ENCODE peak calls at places on chromosomes 12 and 14, in eight cellular contexts. M is choroid plexus epithelial cell, Y is HL-60, E is WERI-Rb-1, A is HepG2, W is endothelial cell of umbilical vein, B is fibroblast of lung, K is adrenal gland. L is an unnamed sample.

GRCh38 chr12:109722753-109723109 is 9.1 kb downstream of the FAM222A start:
- DNase-seq in A (no peak), W (no peak), Y (no peak), B (no peak), M (no peak), K (no peak), E (no peak), L (no peak)

GRCh38 chr12:32309811-32310755 is 89.3 kb upstream of the FGD4 start:
- DNase-seq in M (peak), K (no peak), Y (no peak), E (peak), W (peak), B (peak), A (no peak), L (no peak)

GRCh38 chr14:27730204-27730603 is 1036.4 kb upstream of the FOXG1 start:
- DNase-seq in A (no peak), K (no peak), B (no peak), M (no peak), E (no peak), W (no peak), Y (no peak), L (no peak)

GRCh38 chr12:111756196-111756595 is 10.5 kb upstream of the ALDH2 start:
- DNase-seq in M (no peak), B (no peak), A (no peak), W (no peak), Y (no peak), E (no peak), K (no peak), L (no peak)

GRCh38 chr12:96205909-96206308 is 11.7 kb downstream of the ELK3 start:
- DNase-seq in Y (no peak), A (no peak), M (no peak), W (no peak), K (no peak), E (no peak), B (no peak), L (no peak)

GRCh38 chr14:24659916-24660570 is 26.1 kb upstream of the GZMB start:
- DNase-seq in K (no peak), B (no peak), Y (peak), A (no peak), W (no peak), M (no peak), E (no peak), L (peak)

GRCh38 chr12:24754690-24755638 is 193.9 kb downstream of the BCAT1 start:
- DNase-seq in B (peak), M (peak), Y (no peak), K (no peak), A (peak), E (no peak), W (no peak), L (peak)

GRCh38 chr12:102372112-102372511 is 108.3 kb downstream of the IGF1 start:
- DNase-seq in A (no peak), M (no peak), W (no peak), Y (no peak), E (no peak), B (peak), K (no peak), L (no peak)

DNA sequence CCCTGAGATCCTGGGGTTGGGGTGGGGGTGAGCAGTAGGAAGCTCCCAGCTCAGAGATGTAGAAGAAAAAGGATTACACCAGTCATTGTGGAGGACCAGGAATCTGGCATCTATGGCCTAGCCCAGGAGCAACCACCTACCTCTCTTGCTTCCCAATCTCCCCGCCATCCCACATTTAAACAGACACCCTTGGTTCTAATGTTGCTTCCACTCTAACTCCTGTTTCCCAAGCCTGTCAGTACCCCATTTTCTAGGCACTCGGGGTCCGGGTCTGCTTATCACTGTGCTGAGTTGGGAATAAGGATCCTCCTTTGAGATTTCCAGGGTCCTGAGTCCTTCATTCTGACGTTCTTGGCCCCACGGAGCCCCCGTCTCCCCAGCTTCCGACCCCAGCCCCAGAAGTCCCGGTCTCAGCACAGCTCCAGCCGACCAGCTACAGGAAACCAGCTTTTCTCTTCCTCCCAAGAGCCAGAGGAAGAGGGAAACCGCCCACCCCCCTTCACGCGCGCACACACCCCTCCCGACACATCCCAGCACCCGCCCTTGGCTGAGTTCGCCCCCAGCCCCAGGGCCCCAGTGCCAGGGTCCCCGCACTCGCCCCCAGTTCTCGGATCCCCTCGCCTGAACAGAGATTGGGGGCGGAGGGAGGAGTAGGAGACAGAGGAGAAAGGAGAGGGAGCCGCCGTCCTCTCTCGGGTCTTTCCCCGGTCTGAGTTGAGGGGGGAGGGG is 1.2 kb downstream of the ITGA5 start:
- DNase-seq in A (no peak), M (no peak), E (peak), K (no peak), B (no peak), Y (no peak), W (peak), L (no peak)
- H3K4me3 ChIP-seq in A (no peak), M (peak), E (peak), K (peak), B (peak), Y (peak), W (peak), L (peak)

GRCh38 chr12:80777587-80777986 is 60.9 kb downstream of the MYF5 start:
- DNase-seq in K (no peak), W (peak), M (peak), Y (no peak), E (no peak), A (peak), B (no peak), L (no peak)

GRCh38 chr12:80780746-80781145 is 64.0 kb downstream of the MYF5 start:
- DNase-seq in A (peak), M (no peak), K (no peak), B (no peak), W (no peak), Y (no peak), E (no peak), L (no peak)

GRCh38 chr12:80781313-80781712 is 64.6 kb downstream of the MYF5 start:
- DNase-seq in Y (no peak), W (no peak), E (no peak), M (no peak), A (no peak), K (no peak), B (no peak), L (no peak)

GRCh38 chr12:80776706-80777105 is 60.0 kb downstream of the MYF5 start:
- DNase-seq in M (no peak), W (no peak), Y (no peak), K (no peak), E (no peak), A (no peak), B (no peak), L (no peak)

DNA sequence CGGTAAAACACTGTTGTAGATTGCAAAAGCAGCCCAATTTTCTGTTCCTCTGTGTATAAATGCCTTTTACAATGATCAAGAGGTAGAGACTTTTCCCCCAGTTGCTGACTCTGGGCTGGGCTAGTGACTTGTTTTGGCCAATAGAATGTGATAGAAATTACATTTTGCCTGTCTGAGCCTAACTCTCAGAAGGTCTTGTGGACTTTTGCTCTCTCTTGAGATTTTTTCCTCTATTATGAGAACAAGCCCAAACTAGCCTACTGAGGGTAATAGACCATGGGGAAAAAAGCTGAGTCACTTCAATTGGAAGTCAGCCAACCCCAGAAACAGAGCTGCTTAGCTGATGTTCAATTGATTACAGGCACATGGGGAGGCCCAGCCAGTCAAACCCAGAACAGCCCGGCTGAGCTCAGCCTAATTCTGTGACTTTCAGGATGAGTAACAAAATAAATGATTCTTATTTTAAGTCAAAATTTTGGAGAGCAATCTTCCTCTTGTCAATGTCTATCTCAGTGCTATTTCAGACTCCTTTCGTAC is 61.4 kb downstream of the MYF5 start:
- DNase-seq in W (peak), B (peak), E (no peak), K (peak), Y (peak), M (peak), A (peak), L (peak)
- H3K4me3 ChIP-seq in W (no peak), B (no peak), E (no peak), K (no peak), Y (no peak), M (no peak), A (no peak), L (no peak)

DNA sequence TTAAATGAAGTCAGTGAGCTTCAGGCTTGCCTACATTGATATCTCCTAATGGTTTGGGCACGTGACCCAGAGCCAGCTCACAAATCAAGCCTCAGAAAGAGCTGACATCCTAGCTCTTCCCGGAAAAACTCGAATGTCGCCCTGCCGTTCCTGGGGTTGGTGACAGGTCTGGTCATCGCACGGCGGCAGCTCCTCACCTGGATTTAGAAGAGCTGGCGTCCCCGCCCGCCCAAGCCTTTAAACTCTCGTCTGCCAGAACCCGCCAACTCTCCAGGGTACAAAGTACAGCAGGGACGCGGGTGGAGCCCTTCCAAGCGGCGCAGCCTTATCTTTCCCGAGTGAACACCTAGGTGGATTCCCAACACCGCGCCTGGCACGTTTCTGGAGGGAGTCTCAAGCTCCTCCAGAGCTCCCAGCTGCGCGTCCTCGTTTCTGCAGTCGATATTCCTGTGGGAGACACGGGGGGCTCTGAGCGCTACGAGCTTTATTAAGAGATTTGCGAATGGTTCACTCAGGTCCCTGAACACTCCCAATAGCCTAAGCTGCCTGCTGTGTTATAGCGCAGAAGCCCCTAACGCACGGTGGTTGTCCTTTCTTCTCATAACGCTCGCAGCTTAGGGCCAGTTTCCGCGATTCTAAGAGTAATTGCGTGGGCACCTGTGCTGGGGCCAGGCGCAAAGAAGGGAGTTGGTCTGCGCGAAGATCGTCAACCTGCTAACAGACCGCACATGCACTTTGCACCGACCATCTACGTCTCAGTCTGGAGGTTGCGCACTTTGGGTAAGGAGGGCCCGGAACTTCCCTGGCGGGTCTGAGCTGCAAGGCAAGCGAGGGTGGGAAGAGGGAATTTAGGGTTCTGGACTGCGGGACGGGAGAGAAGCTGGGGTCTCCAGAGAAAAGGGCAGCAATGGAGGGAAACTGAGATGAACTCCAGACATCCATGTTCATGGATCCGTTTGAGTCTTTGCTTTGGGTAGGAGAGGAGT is at the start of gene SSTR1:
- DNase-seq in K (no peak), A (peak), B (peak), M (no peak), E (peak), W (peak), Y (no peak), L (no peak)
- H3K4me3 ChIP-seq in K (peak), A (peak), B (peak), M (no peak), E (peak), W (peak), Y (no peak), L (no peak)

DNA sequence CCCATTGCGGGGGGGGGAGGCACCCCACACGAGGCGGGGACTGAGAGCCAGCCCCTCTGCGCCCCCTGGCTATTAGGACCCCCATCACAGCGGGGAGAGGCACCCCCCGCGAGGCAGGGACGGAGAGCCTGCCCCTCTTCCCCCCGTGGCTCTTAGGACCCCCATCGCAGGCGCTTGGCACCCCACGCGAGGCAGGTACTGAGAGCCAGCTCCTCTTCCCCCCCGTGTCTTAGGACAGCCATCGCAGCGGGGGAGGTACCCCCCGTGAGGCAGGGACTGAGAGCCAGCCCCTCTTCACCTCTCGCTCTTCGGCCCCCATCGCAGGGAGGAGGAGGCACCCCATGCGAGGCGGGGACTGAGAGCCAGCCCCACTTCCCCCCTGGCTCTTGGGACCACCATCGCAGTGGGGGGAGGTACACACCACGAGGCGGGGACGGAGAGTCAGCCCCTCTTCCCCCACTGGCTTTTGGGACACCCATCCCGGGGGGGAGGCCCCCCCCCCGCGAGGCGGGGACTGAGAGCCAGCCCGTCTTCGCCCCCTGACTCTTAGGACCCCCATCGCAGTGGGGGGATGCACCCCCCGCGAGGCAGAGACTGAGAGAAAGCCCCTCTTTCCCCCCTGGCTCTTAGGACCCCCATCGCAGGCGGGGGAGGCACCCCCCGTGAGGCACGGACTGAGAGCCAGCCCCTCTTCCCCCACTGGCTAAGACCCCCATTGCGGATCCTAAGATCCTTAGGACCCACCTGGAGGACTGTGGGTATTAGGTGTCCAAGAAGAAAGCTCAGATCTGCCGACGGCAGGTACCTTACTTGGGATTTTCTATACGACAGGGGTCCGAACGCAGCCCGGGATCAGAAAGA is 198.6 kb upstream of the PZP start:
- DNase-seq in W (no peak), K (no peak), B (no peak), A (no peak), Y (no peak), E (no peak), M (no peak), L (no peak)
- H3K4me3 ChIP-seq in W (no peak), K (no peak), B (no peak), A (no peak), Y (no peak), E (no peak), M (no peak), L (no peak)

GRCh38 chr14:67962215-67962644 is 142.7 kb downstream of the RAD51B start:
- DNase-seq in Y (peak), A (no peak), W (no peak), E (no peak), M (peak), K (no peak), B (no peak), L (no peak)

GRCh38 chr14:67964391-67964812 is 144.8 kb downstream of the RAD51B start:
- DNase-seq in B (peak), W (no peak), Y (no peak), A (no peak), K (no peak), M (peak), E (no peak), L (no peak)

GRCh38 chr14:67965684-67966083 is 146.1 kb downstream of the RAD51B start:
- DNase-seq in Y (no peak), B (no peak), E (peak), M (no peak), A (no peak), W (no peak), K (no peak), L (no peak)

GRCh38 chr14:67963545-67963944 is 144.0 kb downstream of the RAD51B start:
- DNase-seq in W (no peak), A (no peak), M (no peak), Y (no peak), B (no peak), E (no peak), K (no peak), L (no peak)

GRCh38 chr14:67963960-67964359 is 144.4 kb downstream of the RAD51B start:
- DNase-seq in K (no peak), Y (no peak), M (no peak), B (no peak), A (no peak), E (no peak), W (no peak), L (no peak)
- H3K4me3 ChIP-seq in K (peak), Y (no peak), M (no peak), B (peak), A (no peak), E (no peak), W (no peak), L (no peak)

GRCh38 chr12:6118891-6119568 is 5.4 kb downstream of the VWF start:
- DNase-seq in A (no peak), M (peak), K (no peak), W (peak), B (no peak), E (no peak), Y (no peak), L (no peak)

GRCh38 chr12:6124411-6125151 is at the start of gene VWF:
- DNase-seq in K (no peak), Y (no peak), B (no peak), E (no peak), W (peak), A (no peak), M (no peak), L (no peak)

GRCh38 chr12:6120796-6121473 is 3.5 kb downstream of the VWF start:
- DNase-seq in A (no peak), Y (no peak), K (no peak), B (no peak), M (no peak), E (no peak), W (no peak), L (no peak)

GRCh38 chr12:6123258-6123657 is 1.2 kb downstream of the VWF start:
- DNase-seq in Y (no peak), W (peak), K (no peak), B (no peak), M (no peak), A (no peak), E (no peak), L (no peak)

DNA sequence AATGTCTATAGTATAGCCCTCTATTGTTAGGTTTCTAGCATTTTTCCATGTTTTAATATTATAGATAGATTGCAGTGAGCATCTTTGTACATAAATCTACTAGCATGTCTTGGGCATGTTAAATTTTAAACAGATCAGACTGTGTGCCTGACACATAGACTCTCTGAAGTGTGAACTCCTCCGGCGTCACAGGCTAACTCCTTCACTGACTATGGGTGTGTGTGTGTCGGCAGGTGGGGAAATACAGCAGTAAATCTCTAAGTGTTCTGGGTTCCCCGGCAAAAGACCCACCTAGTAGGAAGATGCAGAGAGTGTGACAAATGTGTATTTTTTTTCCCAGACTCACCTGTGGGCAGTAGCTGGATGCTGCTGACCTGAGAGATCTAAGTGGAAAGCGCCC is 2.3 kb downstream of the VWF start:
- DNase-seq in A (no peak), W (no peak), E (no peak), Y (no peak), M (no peak), K (no peak), B (no peak), L (no peak)
- H3K4me3 ChIP-seq in A (no peak), W (peak), E (no peak), Y (no peak), M (no peak), K (no peak), B (no peak), L (no peak)

GRCh38 chr12:124616394-124617343 is 49.3 kb upstream of the NCOR2 start:
- DNase-seq in W (no peak), M (no peak), Y (peak), A (no peak), K (no peak), B (no peak), E (no peak), L (no peak)
- H3K4me3 ChIP-seq in W (no peak), M (no peak), Y (no peak), A (no peak), K (no peak), B (no peak), E (no peak), L (no peak)

L was measured in Jurkat, Clone E6-1.